ENCODE peak calls at places on chromosomes 11 and 22, in seven cellular contexts. A is HL-60, O is fibroblast of villous mesenchyme, H is NCI-H774, D is NCI-H2081, Z is stomach, G is HFFc6. T is an unnamed sample.

GRCh38 chr22:33544707-33545106 is 375.6 kb downstream of the LARGE1 start:
- DNase-seq in A (no peak), O (peak), G (no peak), Z (no peak), D (no peak), H (no peak), T (peak)

GRCh38 chr11:33942954-33943353 is 51.1 kb upstream of the LMO2 start:
- DNase-seq in H (no peak), A (no peak), Z (no peak), O (peak), G (peak), D (no peak), T (peak)

GRCh38 chr11:123084454-123084853 is 22.5 kb upstream of the HSPA8 start:
- DNase-seq in G (no peak), O (no peak), A (no peak), Z (no peak), H (no peak), D (no peak), T (no peak)

GRCh38 chr11:119671048-119671447 is 58.0 kb downstream of the NECTIN1 start:
- DNase-seq in Z (peak), O (peak), G (peak), A (peak), D (peak), H (no peak), T (peak)

GRCh38 chr22:27573280-27573711 is 228.3 kb downstream of the MN1 start:
- DNase-seq in A (no peak), G (no peak), Z (no peak), H (no peak), D (no peak), O (no peak), T (no peak)

GRCh38 chr11:68589817-68590216 is 94.5 kb upstream of the GAL start:
- DNase-seq in O (peak), H (no peak), Z (no peak), A (no peak), D (no peak), G (no peak), T (no peak)

GRCh38 chr11:90326647-90327046 is 103.8 kb upstream of the CHORDC1 start:
- DNase-seq in Z (no peak), O (no peak), G (no peak), H (no peak), A (peak), D (no peak), T (no peak)

GRCh38 chr11:46290598-46291309 is 13.3 kb downstream of the CREB3L1 start:
- DNase-seq in D (no peak), G (peak), H (no peak), O (peak), A (no peak), Z (peak), T (peak)

GRCh38 chr11:67572747-67573419 is 10.7 kb upstream of the GSTP1 start:
- DNase-seq in O (peak), H (peak), G (peak), Z (peak), D (peak), A (peak), T (peak)

GRCh38 chr11:107705027-107705426 is 6.8 kb downstream of the SLN start:
- DNase-seq in O (peak), Z (no peak), D (no peak), G (peak), A (no peak), H (no peak), T (peak)

GRCh38 chr22:36334838-36335603 is 52.7 kb downstream of the MYH9 start:
- DNase-seq in D (no peak), G (peak), A (peak), Z (no peak), H (no peak), O (peak), T (peak)

GRCh38 chr22:41638124-41638523 is 17.0 kb downstream of the XRCC6 start:
- DNase-seq in O (no peak), H (peak), Z (no peak), G (no peak), D (no peak), A (no peak), T (no peak)

GRCh38 chr22:19478466-19479357 is at the start of gene UFD1:
- DNase-seq in O (peak), H (peak), Z (peak), G (peak), D (peak), A (peak), T (peak)

GRCh38 chr11:62853279-62853965 is 14.0 kb upstream of the WDR74 start:
- DNase-seq in G (no peak), D (no peak), O (no peak), H (no peak), Z (no peak), A (no peak), T (no peak)

GRCh38 chr11:72348250-72348649 is 86.1 kb downstream of the CLPB start:
- DNase-seq in D (no peak), Z (no peak), H (no peak), G (no peak), A (no peak), O (no peak), T (no peak)

GRCh38 chr11:8290122-8290810 is 26.6 kb upstream of the LMO1 start:
- DNase-seq in D (peak), Z (no peak), H (peak), A (no peak), G (no peak), O (no peak), T (no peak)

GRCh38 chr11:69440876-69441275 is 40.6 kb upstream of the LINC01488 start:
- DNase-seq in H (no peak), O (no peak), G (no peak), D (no peak), Z (no peak), A (no peak), T (no peak)

GRCh38 chr22:21791635-21792625 is 56.3 kb upstream of the YPEL1 start:
- DNase-seq in A (no peak), O (peak), Z (no peak), G (no peak), H (no peak), D (no peak), T (peak)

T was measured in fibroblast of lung.